ENCODE peak calls at places on chromosome 5, in eight cellular contexts. C is CD8-positive, alpha-beta T cell; X is bronchial epithelial cell; S is upper lobe of right lung; N is GM23338; L is A673; E is osteoblast; M is left ventricle myocardium inferior. V is an unnamed sample. For H3K27me3, the result is how much of the 10 kb centered on the place peaks cover.

GRCh38 chr5:116305899-116306298 is 221.1 kb downstream of the COMMD10 start:
- DNase-seq in C (no peak), X (no peak), S (no peak), N (no peak), L (no peak), E (no peak), M (no peak), V (no peak)

GRCh38 chr5:133285583-133286021 is 233.8 kb downstream of the HSPA4 start:
- DNase-seq in C (no peak), X (peak), S (no peak), N (no peak), L (no peak), E (no peak), M (peak), V (no peak)

GRCh38 chr5:4630031-4630430 is 510.1 kb upstream of the ADAMTS16 start:
- DNase-seq in C (no peak), X (peak), S (no peak), N (no peak), L (no peak), E (no peak), M (no peak), V (no peak)

GRCh38 chr5:118722165-118723020 is 266.0 kb downstream of the DTWD2 start:
- DNase-seq in C (no peak), X (no peak), S (no peak), N (no peak), L (no peak), E (no peak), M (no peak), V (no peak)

GRCh38 chr5:176789873-176790615 is 20.3 kb upstream of the UNC5A start:
- DNase-seq in C (no peak), X (peak), S (no peak), N (no peak), L (no peak), E (peak), M (no peak), V (no peak)

GRCh38 chr5:146753618-146754123 is 124.9 kb downstream of the PPP2R2B start:
- DNase-seq in C (no peak), X (no peak), S (no peak), N (peak), L (no peak), E (no peak), M (no peak), V (no peak)

GRCh38 chr5:52786937-52787599 is 648 bp upstream of the ITGA1 start:
- DNase-seq in C (peak), X (peak), S (no peak), N (peak), L (peak), E (peak), M (no peak), V (no peak)

GRCh38 chr5:66247176-66247960 is 103.3 kb downstream of the SREK1 start:
- DNase-seq in C (no peak), X (peak), S (no peak), N (no peak), L (no peak), E (peak), M (no peak), V (peak)

GRCh38 chr5:173352366-173353069 is 24.3 kb upstream of the STC2 start:
- DNase-seq in C (no peak), X (no peak), S (no peak), N (no peak), L (no peak), E (no peak), M (no peak), V (no peak)

GRCh38 chr5:172144291-172144815 is 43.7 kb downstream of the STK10 start:
- DNase-seq in C (no peak), X (no peak), S (no peak), N (no peak), L (peak), E (peak), M (peak), V (no peak)

GRCh38 chr5:94168151-94168550 is 426.8 kb upstream of the POU5F2 start:
- DNase-seq in C (no peak), X (no peak), S (no peak), N (no peak), L (no peak), E (no peak), M (no peak), V (no peak)

GRCh38 chr5:33692983-33693382 is 198.8 kb downstream of the ADAMTS12 start:
- DNase-seq in C (no peak), X (no peak), S (no peak), N (no peak), L (no peak), E (no peak), M (no peak), V (no peak)

GRCh38 chr5:136802382-136802781 is 437.0 kb upstream of the TRPC7 start:
- DNase-seq in C (no peak), X (peak), S (no peak), N (peak), L (no peak), E (no peak), M (no peak), V (no peak)

GRCh38 chr5:167652690-167653089 is 638.8 kb upstream of the WWC1 start:
- DNase-seq in C (no peak), X (peak), S (no peak), N (no peak), L (no peak), E (peak), M (no peak), V (no peak)

GRCh38 chr5:62341783-62342475 is 35.9 kb downstream of the KIF2A start:
- DNase-seq in C (no peak), X (no peak), S (no peak), N (no peak), L (no peak), E (no peak), M (no peak), V (no peak)

GRCh38 chr5:14557840-14558239 is 23.8 kb upstream of the OTULINL start:
- DNase-seq in C (no peak), X (no peak), S (no peak), N (no peak), L (no peak), E (no peak), M (no peak), V (no peak)

GRCh38 chr5:148776780-148777179 is 49.6 kb upstream of the ADRB2 start:
- DNase-seq in C (no peak), X (peak), S (no peak), N (no peak), L (peak), E (peak), M (no peak), V (peak)

GRCh38 chr5:151740958-151741373 is 17.5 kb downstream of the ATOX1 start:
- DNase-seq in C (no peak), X (peak), S (no peak), N (no peak), L (no peak), E (peak), M (no peak), V (no peak)

GRCh38 chr5:98929982-98930355 is 1.2 kb upstream of the CHD1 start:
- DNase-seq in C (no peak), X (no peak), S (no peak), N (no peak), L (no peak), E (no peak), M (no peak), V (no peak)

GRCh38 chr5:179297026-179297425 is 48.2 kb downstream of the ADAMTS2 start:
- DNase-seq in C (no peak), X (no peak), S (peak), N (no peak), L (no peak), E (peak), M (no peak), V (no peak)

GRCh38 chr5:6812800-6813731 is 99.8 kb downstream of the TENT4A start:
- DNase-seq in C (no peak), X (peak), S (no peak), N (no peak), L (peak), E (no peak), M (no peak), V (no peak)

GRCh38 chr5:138760448-138761110 is 7.4 kb downstream of the CTNNA1 start:
- DNase-seq in C (no peak), X (peak), S (no peak), N (no peak), L (no peak), E (no peak), M (no peak), V (no peak)

GRCh38 chr5:117336208-117336607 is 761.6 kb upstream of the SEMA6A start:
- DNase-seq in C (no peak), X (peak), S (no peak), N (no peak), L (no peak), E (no peak), M (no peak), V (no peak)

GRCh38 chr5:171714286-171714685 is 71.3 kb upstream of the SMIM23 start:
- DNase-seq in C (no peak), X (no peak), S (no peak), N (no peak), L (no peak), E (no peak), M (no peak), V (no peak)

GRCh38 chr5:51383494-51384081 is 340 bp downstream of the ISL1 start:
- DNase-seq in C (no peak), X (peak), S (no peak), N (no peak), L (no peak), E (peak), M (no peak), V (no peak)

GRCh38 chr5:1509346-1510085 is 14.2 kb downstream of the LPCAT1 start:
- DNase-seq in C (no peak), X (no peak), S (peak), N (no peak), L (no peak), E (peak), M (peak), V (no peak)

GRCh38 chr5:174177976-174178600 is 132.6 kb downstream of the NSG2 start:
- DNase-seq in C (no peak), X (no peak), S (no peak), N (no peak), L (no peak), E (no peak), M (no peak), V (no peak)

GRCh38 chr5:127042593-127042992 is 12.2 kb upstream of the MARCHF3 start:
- DNase-seq in C (no peak), X (no peak), S (no peak), N (peak), L (no peak), E (no peak), M (no peak), V (no peak)

GRCh38 chr5:174972291-174972690 is 247.9 kb downstream of the MSX2 start:
- DNase-seq in C (no peak), X (peak), S (no peak), N (peak), L (no peak), E (no peak), M (no peak), V (no peak)

GRCh38 chr5:3222924-3223323 is 372.7 kb upstream of the IRX1 start:
- DNase-seq in C (no peak), X (no peak), S (no peak), N (no peak), L (no peak), E (no peak), M (no peak), V (no peak)

GRCh38 chr5:56763182-56763581 is 52.2 kb upstream of the MAP3K1 start:
- DNase-seq in C (no peak), X (no peak), S (no peak), N (no peak), L (no peak), E (no peak), M (no peak), V (no peak)

GRCh38 chr5:82799346-82800077 is 277.7 kb downstream of the TMEM167A start:
- DNase-seq in C (no peak), X (no peak), S (no peak), N (peak), L (no peak), E (no peak), M (no peak), V (no peak)

GRCh38 chr5:153618307-153618706 is 127.8 kb downstream of the GRIA1 start:
- DNase-seq in C (no peak), X (no peak), S (no peak), N (no peak), L (peak), E (no peak), M (no peak), V (no peak)

GRCh38 chr5:90408571-90409317 is 812 bp downstream of the CETN3 start:
- DNase-seq in C (no peak), X (peak), S (no peak), N (peak), L (peak), E (peak), M (no peak), V (no peak)

GRCh38 chr5:1375871-1376850 is 31.3 kb upstream of the CLPTM1L start:
- DNase-seq in C (no peak), X (no peak), S (no peak), N (no peak), L (no peak), E (peak), M (no peak), V (no peak)

GRCh38 chr5:154993461-154993860 is 20.1 kb upstream of the KIF4B start:
- DNase-seq in C (no peak), X (no peak), S (no peak), N (no peak), L (peak), E (no peak), M (no peak), V (no peak)

GRCh38 chr5:154997746-154998145 is 15.8 kb upstream of the KIF4B start:
- DNase-seq in C (no peak), X (peak), S (no peak), N (no peak), L (peak), E (no peak), M (no peak), V (no peak)

GRCh38 chr5:155001523-155001922 is 12.0 kb upstream of the KIF4B start:
- DNase-seq in C (no peak), X (no peak), S (no peak), N (no peak), L (no peak), E (no peak), M (no peak), V (no peak)

GRCh38 chr5:154999865-155000264 is 13.7 kb upstream of the KIF4B start:
- DNase-seq in C (no peak), X (no peak), S (no peak), N (no peak), L (no peak), E (no peak), M (no peak), V (no peak)

GRCh38 chr5:154995679-154996078 is 17.9 kb upstream of the KIF4B start:
- DNase-seq in C (no peak), X (no peak), S (no peak), N (peak), L (peak), E (no peak), M (no peak), V (no peak)
- H3K4me3 ChIP-seq in C (no peak), X (no peak), S (no peak), N (no peak), L (no peak), E (no peak), M (no peak), V (no peak)

DNA sequence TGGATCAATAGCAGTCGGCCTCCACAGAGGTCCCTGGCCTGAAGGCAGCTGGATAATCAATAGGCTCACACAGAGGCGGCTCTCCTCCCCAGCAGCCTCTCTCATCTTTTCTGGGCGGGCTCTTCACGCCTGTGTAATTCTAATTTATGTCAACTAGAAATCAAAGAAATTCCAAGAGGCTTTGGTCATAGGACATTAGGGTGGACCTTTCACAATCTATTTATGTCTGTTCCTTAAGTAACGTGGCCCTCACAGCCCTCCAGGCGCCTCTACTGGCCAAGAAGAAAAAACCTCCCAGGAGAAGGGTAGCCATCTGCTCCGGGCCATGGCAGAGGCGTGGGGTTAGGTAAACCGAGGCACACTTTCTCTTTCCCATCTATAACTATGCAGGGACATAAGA is 205.1 kb upstream of the EFNA5 start:
- DNase-seq in C (no peak), X (no peak), S (no peak), N (peak), L (no peak), E (peak), M (no peak), V (no peak)
- TF ChIP-seq CTCF in C (no peak), X (no peak), S (peak), N (peak), L (no peak), E (peak), M (no peak), V (peak)

GRCh38 chr5:157640406-157640805 is 11.8 kb downstream of the SOX30 start:
- DNase-seq in C (no peak), X (no peak), S (no peak), N (no peak), L (no peak), E (no peak), M (no peak), V (no peak)
- H3K27me3 ChIP-seq in C (under half), X (under half), S (under half), N (under half), L (under half), E (under half), M (under half), V (under half)

GRCh38 chr5:45521067-45521466 is 175.1 kb downstream of the HCN1 start:
- DNase-seq in C (no peak), X (no peak), S (no peak), N (peak), L (peak), E (no peak), M (no peak), V (no peak)
- H3K4me3 ChIP-seq in C (no peak), X (no peak), S (no peak), N (no peak), L (no peak), E (no peak), M (no peak), V (no peak)

DNA sequence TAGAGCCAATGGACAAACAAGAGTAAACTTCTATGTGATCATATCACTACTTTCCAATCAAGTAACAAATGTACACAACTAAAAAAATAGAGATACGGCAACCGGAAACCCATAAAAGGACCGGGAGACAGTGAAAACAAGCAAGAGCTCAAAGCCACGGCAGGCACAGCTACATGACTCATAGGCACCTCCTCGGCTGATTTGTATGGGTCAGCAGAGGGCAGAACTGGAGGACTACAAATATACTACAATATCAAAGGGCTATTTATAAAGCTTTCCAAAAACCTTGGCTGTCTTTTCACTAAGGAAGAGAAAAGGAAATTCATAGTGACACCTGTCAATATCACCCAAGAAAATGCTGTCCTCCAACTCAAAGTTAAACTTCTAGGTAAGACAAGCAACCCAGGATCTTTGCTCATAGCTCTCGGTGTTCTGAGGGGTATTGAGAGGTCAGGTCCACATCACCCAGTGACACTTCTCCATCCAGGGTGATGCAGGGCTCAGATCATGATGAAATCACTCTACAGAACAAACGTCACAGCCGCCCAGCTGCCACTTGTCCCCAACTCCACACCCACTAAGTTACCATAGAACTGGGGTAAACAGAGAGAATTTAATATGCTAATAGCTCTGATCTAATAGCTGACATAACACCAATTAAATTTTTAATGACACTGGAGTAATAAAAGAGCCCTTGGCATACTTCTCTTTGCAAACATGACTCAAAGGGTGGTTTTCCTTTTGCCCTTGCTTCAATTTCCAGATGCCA is 41.3 kb downstream of the PFDN1 start:
- DNase-seq in C (no peak), X (peak), S (peak), N (no peak), L (peak), E (peak), M (peak), V (peak)
- TF ChIP-seq CTCF in C (no peak), X (no peak), S (peak), N (no peak), L (no peak), E (peak), M (peak), V (peak)